ENCODE peak calls at places on chromosomes 7 and 10, in ten cellular contexts. One of them, this sample, is unnamed.

GRCh38 chr7:70113078-70113477 is 514.8 kb downstream of the AUTS2 start:
- DNase-seq in HT-29: no peak
- DNase-seq in GM10248: no peak
- DNase-seq in NCI-H2081: no peak
- DNase-seq in type B pancreatic cell: no peak
- DNase-seq in stomach: no peak
- DNase-seq in HuH-7.5: no peak
- DNase-seq in GM23248: no peak
- DNase-seq in naive thymus-derived CD8-positive, alpha-beta T cell: no peak
- DNase-seq in HFFc6: no peak
- DNase-seq in this sample: no peak

GRCh38 chr7:44547536-44548221 is 6.5 kb upstream of the NPC1L1 start:
- DNase-seq in HT-29: no peak
- DNase-seq in GM10248: no peak
- DNase-seq in NCI-H2081: no peak
- DNase-seq in type B pancreatic cell: no peak
- DNase-seq in stomach: no peak
- DNase-seq in HuH-7.5: no peak
- DNase-seq in GM23248: no peak
- DNase-seq in naive thymus-derived CD8-positive, alpha-beta T cell: no peak
- DNase-seq in HFFc6: no peak
- DNase-seq in this sample: no peak

GRCh38 chr7:44971188-44971907 is 7.5 kb downstream of the MYO1G start:
- DNase-seq in HT-29: no peak
- DNase-seq in GM10248: no peak
- DNase-seq in NCI-H2081: no peak
- DNase-seq in type B pancreatic cell: no peak
- DNase-seq in stomach: no peak
- DNase-seq in HuH-7.5: no peak
- DNase-seq in GM23248: no peak
- DNase-seq in naive thymus-derived CD8-positive, alpha-beta T cell: no peak
- DNase-seq in HFFc6: no peak
- DNase-seq in this sample: no peak

GRCh38 chr7:135855836-135856235 is 107.2 kb upstream of the FAM180A start:
- DNase-seq in HT-29: no peak
- DNase-seq in GM10248: no peak
- DNase-seq in NCI-H2081: peak; percentile 57
- DNase-seq in type B pancreatic cell: no peak
- DNase-seq in stomach: no peak
- DNase-seq in HuH-7.5: no peak
- DNase-seq in GM23248: peak; percentile 51
- DNase-seq in naive thymus-derived CD8-positive, alpha-beta T cell: no peak
- DNase-seq in HFFc6: peak; percentile 53
- DNase-seq in this sample: no peak

GRCh38 chr10:18044976-18045720 is 93.4 kb downstream of the SLC39A12 start:
- DNase-seq in HT-29: no peak
- DNase-seq in GM10248: no peak
- DNase-seq in NCI-H2081: no peak
- DNase-seq in type B pancreatic cell: no peak
- DNase-seq in stomach: no peak
- DNase-seq in HuH-7.5: no peak
- DNase-seq in GM23248: peak; percentile 43
- DNase-seq in naive thymus-derived CD8-positive, alpha-beta T cell: no peak
- DNase-seq in HFFc6: no peak
- DNase-seq in this sample: no peak

GRCh38 chr7:12630615-12630884 is 56.9 kb upstream of the ARL4A start:
- DNase-seq in HT-29: no peak
- DNase-seq in GM10248: no peak
- DNase-seq in NCI-H2081: peak; percentile 90
- DNase-seq in type B pancreatic cell: no peak
- DNase-seq in stomach: no peak
- DNase-seq in HuH-7.5: no peak
- DNase-seq in GM23248: no peak
- DNase-seq in naive thymus-derived CD8-positive, alpha-beta T cell: no peak
- DNase-seq in HFFc6: no peak
- DNase-seq in this sample: no peak

GRCh38 chr10:98320476-98321202 is 52.6 kb upstream of the LOXL4 start:
- DNase-seq in HT-29: no peak
- DNase-seq in GM10248: no peak
- DNase-seq in NCI-H2081: no peak
- DNase-seq in type B pancreatic cell: no peak
- DNase-seq in stomach: no peak
- DNase-seq in HuH-7.5: no peak
- DNase-seq in GM23248: no peak
- DNase-seq in naive thymus-derived CD8-positive, alpha-beta T cell: no peak
- DNase-seq in HFFc6: no peak
- DNase-seq in this sample: no peak

GRCh38 chr7:105195891-105196290 is 181.9 kb downstream of the KMT2E start:
- DNase-seq in HT-29: no peak
- DNase-seq in GM10248: no peak
- DNase-seq in NCI-H2081: no peak
- DNase-seq in type B pancreatic cell: no peak
- DNase-seq in stomach: no peak
- DNase-seq in HuH-7.5: no peak
- DNase-seq in GM23248: no peak
- DNase-seq in naive thymus-derived CD8-positive, alpha-beta T cell: no peak
- DNase-seq in HFFc6: no peak
- DNase-seq in this sample: no peak

GRCh38 chr7:77917500-77918262 is 119.1 kb downstream of the PHTF2 start:
- DNase-seq in HT-29: no peak
- DNase-seq in GM10248: no peak
- DNase-seq in NCI-H2081: peak; percentile 85
- DNase-seq in type B pancreatic cell: no peak
- DNase-seq in stomach: no peak
- DNase-seq in HuH-7.5: no peak
- DNase-seq in GM23248: no peak
- DNase-seq in naive thymus-derived CD8-positive, alpha-beta T cell: no peak
- DNase-seq in HFFc6: no peak
- DNase-seq in this sample: no peak

GRCh38 chr7:204326-204725 is 12.0 kb downstream of the FAM20C start:
- DNase-seq in HT-29: no peak
- DNase-seq in GM10248: no peak
- DNase-seq in NCI-H2081: no peak
- DNase-seq in type B pancreatic cell: no peak
- DNase-seq in stomach: no peak
- DNase-seq in HuH-7.5: no peak
- DNase-seq in GM23248: no peak
- DNase-seq in naive thymus-derived CD8-positive, alpha-beta T cell: no peak
- DNase-seq in HFFc6: no peak
- DNase-seq in this sample: no peak

GRCh38 chr10:122474145-122474739 is 12.9 kb downstream of the HTRA1 start:
- DNase-seq in HT-29: no peak
- DNase-seq in GM10248: no peak
- DNase-seq in NCI-H2081: no peak
- DNase-seq in type B pancreatic cell: no peak
- DNase-seq in stomach: no peak
- DNase-seq in HuH-7.5: no peak
- DNase-seq in GM23248: no peak
- DNase-seq in naive thymus-derived CD8-positive, alpha-beta T cell: no peak
- DNase-seq in HFFc6: no peak
- DNase-seq in this sample: no peak

GRCh38 chr7:101411477-101411954 is 48.8 kb downstream of the COL26A1 start:
- DNase-seq in HT-29: no peak
- DNase-seq in GM10248: no peak
- DNase-seq in NCI-H2081: no peak
- DNase-seq in type B pancreatic cell: no peak
- DNase-seq in stomach: no peak
- DNase-seq in HuH-7.5: no peak
- DNase-seq in GM23248: peak; percentile 13
- DNase-seq in naive thymus-derived CD8-positive, alpha-beta T cell: no peak
- DNase-seq in HFFc6: no peak
- DNase-seq in this sample: no peak

GRCh38 chr7:48087349-48087748 is 1.7 kb upstream of the UPP1 start:
- DNase-seq in HT-29: no peak
- DNase-seq in GM10248: no peak
- DNase-seq in NCI-H2081: no peak
- DNase-seq in type B pancreatic cell: no peak
- DNase-seq in stomach: no peak
- DNase-seq in HuH-7.5: no peak
- DNase-seq in GM23248: peak; percentile 91
- DNase-seq in naive thymus-derived CD8-positive, alpha-beta T cell: peak; percentile 37
- DNase-seq in HFFc6: peak; percentile 78
- DNase-seq in this sample: peak; percentile 69

GRCh38 chr7:38318803-38319416 is 45.5 kb upstream of the TARP start:
- DNase-seq in HT-29: peak; percentile 64
- DNase-seq in GM10248: peak; percentile 68
- DNase-seq in NCI-H2081: peak; percentile 75
- DNase-seq in type B pancreatic cell: no peak
- DNase-seq in stomach: no peak
- DNase-seq in HuH-7.5: peak; percentile 52
- DNase-seq in GM23248: peak; percentile 83
- DNase-seq in naive thymus-derived CD8-positive, alpha-beta T cell: no peak
- DNase-seq in HFFc6: peak; percentile 75
- DNase-seq in this sample: no peak

GRCh38 chr7:36207451-36208291 is 54.6 kb downstream of the EEPD1 start:
- DNase-seq in HT-29: no peak
- DNase-seq in GM10248: no peak
- DNase-seq in NCI-H2081: no peak
- DNase-seq in type B pancreatic cell: no peak
- DNase-seq in stomach: peak; percentile 36
- DNase-seq in HuH-7.5: no peak
- DNase-seq in GM23248: peak; percentile 82
- DNase-seq in naive thymus-derived CD8-positive, alpha-beta T cell: no peak
- DNase-seq in HFFc6: peak; percentile 75
- DNase-seq in this sample: no peak

GRCh38 chr7:17588730-17589129 is 290.3 kb downstream of the AHR start:
- DNase-seq in HT-29: no peak
- DNase-seq in GM10248: no peak
- DNase-seq in NCI-H2081: no peak
- DNase-seq in type B pancreatic cell: no peak
- DNase-seq in stomach: no peak
- DNase-seq in HuH-7.5: no peak
- DNase-seq in GM23248: no peak
- DNase-seq in naive thymus-derived CD8-positive, alpha-beta T cell: no peak
- DNase-seq in HFFc6: no peak
- DNase-seq in this sample: no peak

GRCh38 chr10:122141821-122142651 is 129.1 kb upstream of the BTBD16 start:
- DNase-seq in HT-29: no peak
- DNase-seq in GM10248: no peak
- DNase-seq in NCI-H2081: no peak
- DNase-seq in type B pancreatic cell: no peak
- DNase-seq in stomach: no peak
- DNase-seq in HuH-7.5: no peak
- DNase-seq in GM23248: peak; percentile 90
- DNase-seq in naive thymus-derived CD8-positive, alpha-beta T cell: no peak
- DNase-seq in HFFc6: peak; percentile 62
- DNase-seq in this sample: no peak

GRCh38 chr10:21650353-21650752 is 116.3 kb downstream of the MLLT10 start:
- DNase-seq in HT-29: no peak
- DNase-seq in GM10248: no peak
- DNase-seq in NCI-H2081: no peak
- DNase-seq in type B pancreatic cell: no peak
- DNase-seq in stomach: no peak
- DNase-seq in HuH-7.5: no peak
- DNase-seq in GM23248: no peak
- DNase-seq in naive thymus-derived CD8-positive, alpha-beta T cell: no peak
- DNase-seq in HFFc6: no peak
- DNase-seq in this sample: no peak

GRCh38 chr7:148264933-148265557 is 325.5 kb upstream of the C7orf33 start:
- DNase-seq in HT-29: peak; percentile 68
- DNase-seq in GM10248: peak; percentile 56
- DNase-seq in NCI-H2081: peak; percentile 74
- DNase-seq in type B pancreatic cell: no peak
- DNase-seq in stomach: no peak
- DNase-seq in HuH-7.5: peak; percentile 13
- DNase-seq in GM23248: peak; percentile 63
- DNase-seq in naive thymus-derived CD8-positive, alpha-beta T cell: no peak
- DNase-seq in HFFc6: peak; percentile 33
- DNase-seq in this sample: no peak

GRCh38 chr7:151875862-151876111 is 1.1 kb downstream of the PRKAG2 start:
- DNase-seq in HT-29: no peak
- DNase-seq in GM10248: peak; percentile 37
- DNase-seq in NCI-H2081: no peak
- DNase-seq in type B pancreatic cell: no peak
- DNase-seq in stomach: no peak
- DNase-seq in HuH-7.5: peak; percentile 81
- DNase-seq in GM23248: no peak
- DNase-seq in naive thymus-derived CD8-positive, alpha-beta T cell: no peak
- DNase-seq in HFFc6: no peak
- DNase-seq in this sample: no peak

GRCh38 chr10:133453516-133454203 is at the start of gene SCART1:
- DNase-seq in HT-29: no peak
- DNase-seq in GM10248: no peak
- DNase-seq in NCI-H2081: no peak
- DNase-seq in type B pancreatic cell: peak; percentile 60
- DNase-seq in stomach: no peak
- DNase-seq in HuH-7.5: no peak
- DNase-seq in GM23248: no peak
- DNase-seq in naive thymus-derived CD8-positive, alpha-beta T cell: no peak
- DNase-seq in HFFc6: no peak
- DNase-seq in this sample: no peak

GRCh38 chr7:157035302-157035701 is 24.8 kb upstream of the MNX1 start:
- DNase-seq in HT-29: no peak
- DNase-seq in GM10248: no peak
- DNase-seq in NCI-H2081: no peak
- DNase-seq in type B pancreatic cell: no peak
- DNase-seq in stomach: no peak
- DNase-seq in HuH-7.5: no peak
- DNase-seq in GM23248: no peak
- DNase-seq in naive thymus-derived CD8-positive, alpha-beta T cell: no peak
- DNase-seq in HFFc6: no peak
- DNase-seq in this sample: no peak

GRCh38 chr10:12504176-12504575 is 154.8 kb downstream of the CAMK1D start:
- DNase-seq in HT-29: no peak
- DNase-seq in GM10248: no peak
- DNase-seq in NCI-H2081: no peak
- DNase-seq in type B pancreatic cell: no peak
- DNase-seq in stomach: peak; percentile 15
- DNase-seq in HuH-7.5: no peak
- DNase-seq in GM23248: no peak
- DNase-seq in naive thymus-derived CD8-positive, alpha-beta T cell: no peak
- DNase-seq in HFFc6: no peak
- DNase-seq in this sample: no peak

GRCh38 chr10:119413738-119414611 is 128.5 kb downstream of the RGS10 start:
- DNase-seq in HT-29: no peak
- DNase-seq in GM10248: no peak
- DNase-seq in NCI-H2081: no peak
- DNase-seq in type B pancreatic cell: no peak
- DNase-seq in stomach: peak; percentile 32
- DNase-seq in HuH-7.5: no peak
- DNase-seq in GM23248: no peak
- DNase-seq in naive thymus-derived CD8-positive, alpha-beta T cell: no peak
- DNase-seq in HFFc6: peak; percentile 29
- DNase-seq in this sample: no peak

GRCh38 chr7:148987751-148988512 is 40.4 kb downstream of the PDIA4 start:
- DNase-seq in HT-29: peak; percentile 66
- DNase-seq in GM10248: no peak
- DNase-seq in NCI-H2081: peak; percentile 39
- DNase-seq in type B pancreatic cell: no peak
- DNase-seq in stomach: peak; percentile 32
- DNase-seq in HuH-7.5: peak; percentile 32
- DNase-seq in GM23248: peak; percentile 63
- DNase-seq in naive thymus-derived CD8-positive, alpha-beta T cell: no peak
- DNase-seq in HFFc6: peak; percentile 33
- DNase-seq in this sample: no peak

GRCh38 chr7:18151419-18151818 is 123.8 kb upstream of the PRPS1L1 start:
- DNase-seq in HT-29: peak; percentile 29
- DNase-seq in GM10248: no peak
- DNase-seq in NCI-H2081: no peak
- DNase-seq in type B pancreatic cell: no peak
- DNase-seq in stomach: no peak
- DNase-seq in HuH-7.5: no peak
- DNase-seq in GM23248: peak; percentile 5
- DNase-seq in naive thymus-derived CD8-positive, alpha-beta T cell: no peak
- DNase-seq in HFFc6: no peak
- DNase-seq in this sample: no peak

GRCh38 chr7:102140952-102141370 is 145.7 kb upstream of the SH2B2 start:
- DNase-seq in HT-29: no peak
- DNase-seq in GM10248: no peak
- DNase-seq in NCI-H2081: no peak
- DNase-seq in type B pancreatic cell: no peak
- DNase-seq in stomach: no peak
- DNase-seq in HuH-7.5: no peak
- DNase-seq in GM23248: no peak
- DNase-seq in naive thymus-derived CD8-positive, alpha-beta T cell: no peak
- DNase-seq in HFFc6: no peak
- DNase-seq in this sample: no peak

GRCh38 chr10:97889461-97890265 is 40.0 kb downstream of the GOLGA7B start:
- DNase-seq in HT-29: no peak
- DNase-seq in GM10248: no peak
- DNase-seq in NCI-H2081: no peak
- DNase-seq in type B pancreatic cell: no peak
- DNase-seq in stomach: no peak
- DNase-seq in HuH-7.5: no peak
- DNase-seq in GM23248: peak; percentile 24
- DNase-seq in naive thymus-derived CD8-positive, alpha-beta T cell: no peak
- DNase-seq in HFFc6: no peak
- DNase-seq in this sample: no peak

This sample was measured in natural killer cell treated with Interleukin-12 subunit alpha and Interleukin-12 subunit beta and Interleukin-15 and Interleukin-18, amount 100 ng/mL, for 72 hours.